ENCODE peak calls at places on chromosomes 1 and 21, in five cellular contexts. Q is HepG2, S is lung, O is Right ventricle myocardium superior, H is left cardiac atrium. R is an unnamed sample.
A peak's percentile ranks its signal among the peaks of the same experiment; 100 is the strongest.

GRCh38 chr1:160720366-160720765 is 8.7 kb upstream of the CD48 start:
- ATAC-seq in S (no peak), Q (no peak), O (no peak), H (no peak), R (no peak)

GRCh38 chr1:198970919-198971318 is 332.1 kb downstream of the PTPRC start:
- ATAC-seq in O (no peak), S (peak; percentile 34), Q (no peak), H (no peak), R (no peak)

GRCh38 chr1:180294711-180295110 is 64.6 kb downstream of the LHX4 start:
- ATAC-seq in S (no peak), Q (no peak), O (no peak), H (no peak), R (no peak)

GRCh38 chr1:153945131-153945794 is 1.3 kb downstream of the DENND4B start:
- ATAC-seq in O (peak; percentile 58), H (peak; percentile 23), S (peak; percentile 28), Q (peak; percentile 17), R (peak; percentile 17)

GRCh38 chr1:53540604-53541262 is 81.5 kb downstream of the DMRTB1 start:
- ATAC-seq in Q (no peak), H (no peak), O (no peak), S (no peak), R (no peak)

GRCh38 chr1:110513511-110513910 is 5.5 kb downstream of the KCNA10 start:
- ATAC-seq in H (no peak), S (no peak), O (no peak), Q (peak; percentile 41), R (no peak)

GRCh38 chr1:227351443-227351842 is 33.2 kb upstream of the CDC42BPA start:
- ATAC-seq in O (peak; percentile 76), Q (no peak), S (no peak), H (peak; percentile 73), R (no peak)

GRCh38 chr1:70411360-70411844 is 334 bp downstream of the CTH start:
- ATAC-seq in S (peak; percentile 31), Q (peak; percentile 75), O (peak; percentile 51), H (peak; percentile 44), R (peak; percentile 12)

GRCh38 chr1:34408011-34408410 is 231.3 kb downstream of the C1orf94 start:
- ATAC-seq in Q (no peak), S (no peak), H (peak; percentile 73), O (no peak), R (peak; percentile 31)

GRCh38 chr21:37375866-37376574 is 9.4 kb downstream of the DYRK1A start:
- ATAC-seq in H (no peak), S (no peak), O (no peak), Q (no peak), R (no peak)

GRCh38 chr1:29145739-29146437 is 22.2 kb upstream of the TMEM200B start:
- ATAC-seq in O (peak; percentile 43), H (peak; percentile 23), S (peak; percentile 19), Q (peak; percentile 96), R (no peak)

GRCh38 chr1:56965191-56965590 is 624 bp downstream of the C8B start:
- ATAC-seq in Q (no peak), H (no peak), S (no peak), O (no peak), R (no peak)

GRCh38 chr1:10870493-10871096 is 74.1 kb upstream of the CASZ1 start:
- ATAC-seq in O (no peak), S (no peak), Q (no peak), H (no peak), R (no peak)

GRCh38 chr1:100009458-100009857 is 39.7 kb downstream of the SLC35A3 start:
- ATAC-seq in Q (no peak), H (no peak), O (no peak), S (no peak), R (no peak)

GRCh38 chr1:246213036-246213435 is 294.0 kb downstream of the SMYD3 start:
- ATAC-seq in S (no peak), O (no peak), H (no peak), Q (no peak), R (no peak)

GRCh38 chr21:27480841-27481261 is 514.0 kb upstream of the ADAMTS5 start:
- ATAC-seq in Q (no peak), S (peak; percentile 47), O (no peak), H (no peak), R (no peak)

GRCh38 chr1:196160066-196160795 is 448.0 kb downstream of the KCNT2 start:
- ATAC-seq in Q (no peak), S (no peak), O (no peak), H (no peak), R (no peak)

GRCh38 chr1:15656464-15656863 is 27.7 kb upstream of the PLEKHM2 start:
- ATAC-seq in S (no peak), Q (no peak), H (peak; percentile 59), O (peak; percentile 88), R (no peak)

GRCh38 chr1:156866679-156867015 is 6.0 kb downstream of the NTRK1 start:
- ATAC-seq in H (no peak), S (no peak), Q (no peak), O (no peak), R (no peak)

GRCh38 chr1:166330096-166330495 is 163.3 kb upstream of the FAM78B start:
- ATAC-seq in S (no peak), O (no peak), H (no peak), Q (no peak), R (no peak)

R was measured in gastroesophageal sphincter.